ENCODE peak calls at places on chromosome 1, in ten cellular contexts. One of them, this sample, is unnamed.

GRCh38 chr1:169892819-169893644 is 664 bp downstream of the SCYL3 start:
- DNase-seq in stomach: no peak
- DNase-seq in activated T-cell treated with anti-CD3 and anti-CD28 coated beads, Interleukin-2, amount 50 U/mL, for 72 hours: no peak
- DNase-seq in stimulated activated CD4-positive, alpha-beta T cell treated with anti-CD3 and anti-CD28 coated beads, Interleukin-1b, Interleukin-23, amount 100 ng/mL, for 48 hours: no peak
- DNase-seq in endothelial cell of umbilical vein: peak; percentile 53
- DNase-seq in adrenal gland: peak; percentile 53
- DNase-seq in CD8-positive, alpha-beta memory T cell: peak; percentile 12
- DNase-seq in PC-3: no peak
- DNase-seq in astrocyte of the hippocampus: peak; percentile 35
- DNase-seq in activated naive CD4-positive, alpha-beta T cell treated with anti-CD3 and anti-CD28 coated beads, Interleukin-2, amount 10 ng/mL, durations not matched to agents 7 days and 5 days: peak; percentile 52
- DNase-seq in this sample: peak; percentile 45

GRCh38 chr1:115807723-115808122 is 33.2 kb downstream of the NHLH2 start:
- DNase-seq in activated T-cell treated with anti-CD3 and anti-CD28 coated beads, Interleukin-2, amount 50 U/mL, for 72 hours: peak; percentile 66
- DNase-seq in CD8-positive, alpha-beta memory T cell: peak; percentile 24
- DNase-seq in endothelial cell of umbilical vein: peak; percentile 62
- DNase-seq in stomach: peak; percentile 67
- DNase-seq in stimulated activated CD4-positive, alpha-beta T cell treated with anti-CD3 and anti-CD28 coated beads, Interleukin-1b, Interleukin-23, amount 100 ng/mL, for 48 hours: peak; percentile 12
- DNase-seq in activated naive CD4-positive, alpha-beta T cell treated with anti-CD3 and anti-CD28 coated beads, Interleukin-2, amount 10 ng/mL, durations not matched to agents 7 days and 5 days: peak; percentile 64
- DNase-seq in adrenal gland: peak; percentile 49
- DNase-seq in PC-3: peak; percentile 87
- DNase-seq in astrocyte of the hippocampus: peak; percentile 76
- DNase-seq in this sample: peak; percentile 77

GRCh38 chr1:2408859-2409276 is 3.5 kb downstream of the PEX10 start:
- DNase-seq in stomach: no peak
- DNase-seq in endothelial cell of umbilical vein: no peak
- DNase-seq in adrenal gland: peak; percentile 89
- DNase-seq in CD8-positive, alpha-beta memory T cell: no peak
- DNase-seq in stimulated activated CD4-positive, alpha-beta T cell treated with anti-CD3 and anti-CD28 coated beads, Interleukin-1b, Interleukin-23, amount 100 ng/mL, for 48 hours: no peak
- DNase-seq in activated naive CD4-positive, alpha-beta T cell treated with anti-CD3 and anti-CD28 coated beads, Interleukin-2, amount 10 ng/mL, durations not matched to agents 7 days and 5 days: no peak
- DNase-seq in astrocyte of the hippocampus: no peak
- DNase-seq in activated T-cell treated with anti-CD3 and anti-CD28 coated beads, Interleukin-2, amount 50 U/mL, for 72 hours: no peak
- DNase-seq in PC-3: no peak
- DNase-seq in this sample: no peak

GRCh38 chr1:222385973-222386372 is 161.9 kb downstream of the HHIPL2 start:
- DNase-seq in stomach: no peak
- DNase-seq in adrenal gland: no peak
- DNase-seq in stimulated activated CD4-positive, alpha-beta T cell treated with anti-CD3 and anti-CD28 coated beads, Interleukin-1b, Interleukin-23, amount 100 ng/mL, for 48 hours: no peak
- DNase-seq in activated T-cell treated with anti-CD3 and anti-CD28 coated beads, Interleukin-2, amount 50 U/mL, for 72 hours: no peak
- DNase-seq in CD8-positive, alpha-beta memory T cell: no peak
- DNase-seq in PC-3: no peak
- DNase-seq in endothelial cell of umbilical vein: no peak
- DNase-seq in astrocyte of the hippocampus: no peak
- DNase-seq in activated naive CD4-positive, alpha-beta T cell treated with anti-CD3 and anti-CD28 coated beads, Interleukin-2, amount 10 ng/mL, durations not matched to agents 7 days and 5 days: no peak
- DNase-seq in this sample: no peak

GRCh38 chr1:118963456-118964430 is 24.4 kb downstream of the TBX15 start:
- DNase-seq in activated T-cell treated with anti-CD3 and anti-CD28 coated beads, Interleukin-2, amount 50 U/mL, for 72 hours: no peak
- DNase-seq in activated naive CD4-positive, alpha-beta T cell treated with anti-CD3 and anti-CD28 coated beads, Interleukin-2, amount 10 ng/mL, durations not matched to agents 7 days and 5 days: no peak
- DNase-seq in stimulated activated CD4-positive, alpha-beta T cell treated with anti-CD3 and anti-CD28 coated beads, Interleukin-1b, Interleukin-23, amount 100 ng/mL, for 48 hours: no peak
- DNase-seq in CD8-positive, alpha-beta memory T cell: no peak
- DNase-seq in PC-3: peak; percentile 35
- DNase-seq in endothelial cell of umbilical vein: no peak
- DNase-seq in stomach: no peak
- DNase-seq in astrocyte of the hippocampus: no peak
- DNase-seq in adrenal gland: no peak
- DNase-seq in this sample: no peak

GRCh38 chr1:220170836-220171526 is 77.0 kb downstream of the IARS2 start:
- DNase-seq in activated naive CD4-positive, alpha-beta T cell treated with anti-CD3 and anti-CD28 coated beads, Interleukin-2, amount 10 ng/mL, durations not matched to agents 7 days and 5 days: no peak
- DNase-seq in CD8-positive, alpha-beta memory T cell: no peak
- DNase-seq in stimulated activated CD4-positive, alpha-beta T cell treated with anti-CD3 and anti-CD28 coated beads, Interleukin-1b, Interleukin-23, amount 100 ng/mL, for 48 hours: no peak
- DNase-seq in astrocyte of the hippocampus: no peak
- DNase-seq in activated T-cell treated with anti-CD3 and anti-CD28 coated beads, Interleukin-2, amount 50 U/mL, for 72 hours: no peak
- DNase-seq in stomach: no peak
- DNase-seq in endothelial cell of umbilical vein: no peak
- DNase-seq in adrenal gland: no peak
- DNase-seq in PC-3: no peak
- DNase-seq in this sample: no peak

GRCh38 chr1:205880923-205881322 is 31.0 kb upstream of the PM20D1 start:
- DNase-seq in stomach: no peak
- DNase-seq in adrenal gland: no peak
- DNase-seq in stimulated activated CD4-positive, alpha-beta T cell treated with anti-CD3 and anti-CD28 coated beads, Interleukin-1b, Interleukin-23, amount 100 ng/mL, for 48 hours: no peak
- DNase-seq in activated naive CD4-positive, alpha-beta T cell treated with anti-CD3 and anti-CD28 coated beads, Interleukin-2, amount 10 ng/mL, durations not matched to agents 7 days and 5 days: no peak
- DNase-seq in PC-3: no peak
- DNase-seq in activated T-cell treated with anti-CD3 and anti-CD28 coated beads, Interleukin-2, amount 50 U/mL, for 72 hours: no peak
- DNase-seq in astrocyte of the hippocampus: no peak
- DNase-seq in endothelial cell of umbilical vein: no peak
- DNase-seq in CD8-positive, alpha-beta memory T cell: no peak
- DNase-seq in this sample: no peak

GRCh38 chr1:227891223-227891954 is 56.3 kb downstream of the WNT9A start:
- DNase-seq in activated T-cell treated with anti-CD3 and anti-CD28 coated beads, Interleukin-2, amount 50 U/mL, for 72 hours: no peak
- DNase-seq in activated naive CD4-positive, alpha-beta T cell treated with anti-CD3 and anti-CD28 coated beads, Interleukin-2, amount 10 ng/mL, durations not matched to agents 7 days and 5 days: no peak
- DNase-seq in PC-3: peak; percentile 44
- DNase-seq in CD8-positive, alpha-beta memory T cell: no peak
- DNase-seq in endothelial cell of umbilical vein: no peak
- DNase-seq in stimulated activated CD4-positive, alpha-beta T cell treated with anti-CD3 and anti-CD28 coated beads, Interleukin-1b, Interleukin-23, amount 100 ng/mL, for 48 hours: no peak
- DNase-seq in astrocyte of the hippocampus: no peak
- DNase-seq in adrenal gland: no peak
- DNase-seq in stomach: peak; percentile 20
- DNase-seq in this sample: no peak

GRCh38 chr1:161085165-161085564 is 4.2 kb downstream of the NECTIN4 start:
- DNase-seq in activated naive CD4-positive, alpha-beta T cell treated with anti-CD3 and anti-CD28 coated beads, Interleukin-2, amount 10 ng/mL, durations not matched to agents 7 days and 5 days: no peak
- DNase-seq in adrenal gland: no peak
- DNase-seq in PC-3: no peak
- DNase-seq in activated T-cell treated with anti-CD3 and anti-CD28 coated beads, Interleukin-2, amount 50 U/mL, for 72 hours: no peak
- DNase-seq in CD8-positive, alpha-beta memory T cell: no peak
- DNase-seq in stimulated activated CD4-positive, alpha-beta T cell treated with anti-CD3 and anti-CD28 coated beads, Interleukin-1b, Interleukin-23, amount 100 ng/mL, for 48 hours: no peak
- DNase-seq in stomach: no peak
- DNase-seq in endothelial cell of umbilical vein: no peak
- DNase-seq in astrocyte of the hippocampus: peak; percentile 29
- DNase-seq in this sample: no peak

GRCh38 chr1:222641269-222641948 is 23.5 kb downstream of the MIA3 start:
- DNase-seq in CD8-positive, alpha-beta memory T cell: no peak
- DNase-seq in stomach: no peak
- DNase-seq in endothelial cell of umbilical vein: no peak
- DNase-seq in activated naive CD4-positive, alpha-beta T cell treated with anti-CD3 and anti-CD28 coated beads, Interleukin-2, amount 10 ng/mL, durations not matched to agents 7 days and 5 days: no peak
- DNase-seq in activated T-cell treated with anti-CD3 and anti-CD28 coated beads, Interleukin-2, amount 50 U/mL, for 72 hours: no peak
- DNase-seq in adrenal gland: no peak
- DNase-seq in stimulated activated CD4-positive, alpha-beta T cell treated with anti-CD3 and anti-CD28 coated beads, Interleukin-1b, Interleukin-23, amount 100 ng/mL, for 48 hours: no peak
- DNase-seq in astrocyte of the hippocampus: no peak
- DNase-seq in PC-3: no peak
- DNase-seq in this sample: no peak

GRCh38 chr1:59520759-59521442 is 224.0 kb downstream of the FGGY start:
- DNase-seq in activated T-cell treated with anti-CD3 and anti-CD28 coated beads, Interleukin-2, amount 50 U/mL, for 72 hours: no peak
- DNase-seq in CD8-positive, alpha-beta memory T cell: no peak
- DNase-seq in adrenal gland: peak; percentile 44
- DNase-seq in activated naive CD4-positive, alpha-beta T cell treated with anti-CD3 and anti-CD28 coated beads, Interleukin-2, amount 10 ng/mL, durations not matched to agents 7 days and 5 days: no peak
- DNase-seq in stomach: no peak
- DNase-seq in endothelial cell of umbilical vein: peak; percentile 52
- DNase-seq in astrocyte of the hippocampus: no peak
- DNase-seq in PC-3: no peak
- DNase-seq in stimulated activated CD4-positive, alpha-beta T cell treated with anti-CD3 and anti-CD28 coated beads, Interleukin-1b, Interleukin-23, amount 100 ng/mL, for 48 hours: no peak
- DNase-seq in this sample: no peak

GRCh38 chr1:91900538-91900937 is 14.6 kb upstream of the TGFBR3 start:
- DNase-seq in activated T-cell treated with anti-CD3 and anti-CD28 coated beads, Interleukin-2, amount 50 U/mL, for 72 hours: no peak
- DNase-seq in stimulated activated CD4-positive, alpha-beta T cell treated with anti-CD3 and anti-CD28 coated beads, Interleukin-1b, Interleukin-23, amount 100 ng/mL, for 48 hours: no peak
- DNase-seq in endothelial cell of umbilical vein: no peak
- DNase-seq in stomach: no peak
- DNase-seq in astrocyte of the hippocampus: peak; percentile 70
- DNase-seq in adrenal gland: no peak
- DNase-seq in CD8-positive, alpha-beta memory T cell: no peak
- DNase-seq in PC-3: peak; percentile 89
- DNase-seq in activated naive CD4-positive, alpha-beta T cell treated with anti-CD3 and anti-CD28 coated beads, Interleukin-2, amount 10 ng/mL, durations not matched to agents 7 days and 5 days: no peak
- DNase-seq in this sample: no peak

GRCh38 chr1:167627615-167627864 is 2.5 kb upstream of the RCSD1 start:
- DNase-seq in activated naive CD4-positive, alpha-beta T cell treated with anti-CD3 and anti-CD28 coated beads, Interleukin-2, amount 10 ng/mL, durations not matched to agents 7 days and 5 days: no peak
- DNase-seq in endothelial cell of umbilical vein: no peak
- DNase-seq in stomach: no peak
- DNase-seq in PC-3: no peak
- DNase-seq in adrenal gland: no peak
- DNase-seq in astrocyte of the hippocampus: no peak
- DNase-seq in CD8-positive, alpha-beta memory T cell: no peak
- DNase-seq in stimulated activated CD4-positive, alpha-beta T cell treated with anti-CD3 and anti-CD28 coated beads, Interleukin-1b, Interleukin-23, amount 100 ng/mL, for 48 hours: no peak
- DNase-seq in activated T-cell treated with anti-CD3 and anti-CD28 coated beads, Interleukin-2, amount 50 U/mL, for 72 hours: peak; percentile 31
- DNase-seq in this sample: no peak

GRCh38 chr1:64073705-64074104 is 129.7 kb upstream of the UBE2U start:
- DNase-seq in CD8-positive, alpha-beta memory T cell: no peak
- DNase-seq in PC-3: no peak
- DNase-seq in activated T-cell treated with anti-CD3 and anti-CD28 coated beads, Interleukin-2, amount 50 U/mL, for 72 hours: no peak
- DNase-seq in adrenal gland: peak; percentile 57
- DNase-seq in astrocyte of the hippocampus: no peak
- DNase-seq in endothelial cell of umbilical vein: no peak
- DNase-seq in activated naive CD4-positive, alpha-beta T cell treated with anti-CD3 and anti-CD28 coated beads, Interleukin-2, amount 10 ng/mL, durations not matched to agents 7 days and 5 days: no peak
- DNase-seq in stomach: no peak
- DNase-seq in stimulated activated CD4-positive, alpha-beta T cell treated with anti-CD3 and anti-CD28 coated beads, Interleukin-1b, Interleukin-23, amount 100 ng/mL, for 48 hours: no peak
- DNase-seq in this sample: no peak

GRCh38 chr1:230596306-230596705 is 46.0 kb upstream of the COG2 start:
- DNase-seq in activated naive CD4-positive, alpha-beta T cell treated with anti-CD3 and anti-CD28 coated beads, Interleukin-2, amount 10 ng/mL, durations not matched to agents 7 days and 5 days: no peak
- DNase-seq in astrocyte of the hippocampus: no peak
- DNase-seq in PC-3: no peak
- DNase-seq in activated T-cell treated with anti-CD3 and anti-CD28 coated beads, Interleukin-2, amount 50 U/mL, for 72 hours: no peak
- DNase-seq in endothelial cell of umbilical vein: no peak
- DNase-seq in stomach: no peak
- DNase-seq in CD8-positive, alpha-beta memory T cell: no peak
- DNase-seq in adrenal gland: no peak
- DNase-seq in stimulated activated CD4-positive, alpha-beta T cell treated with anti-CD3 and anti-CD28 coated beads, Interleukin-1b, Interleukin-23, amount 100 ng/mL, for 48 hours: no peak
- DNase-seq in this sample: no peak

GRCh38 chr1:93587354-93587753 is 94.3 kb downstream of the BCAR3 start:
- DNase-seq in adrenal gland: no peak
- DNase-seq in CD8-positive, alpha-beta memory T cell: no peak
- DNase-seq in PC-3: no peak
- DNase-seq in stomach: no peak
- DNase-seq in stimulated activated CD4-positive, alpha-beta T cell treated with anti-CD3 and anti-CD28 coated beads, Interleukin-1b, Interleukin-23, amount 100 ng/mL, for 48 hours: no peak
- DNase-seq in activated naive CD4-positive, alpha-beta T cell treated with anti-CD3 and anti-CD28 coated beads, Interleukin-2, amount 10 ng/mL, durations not matched to agents 7 days and 5 days: no peak
- DNase-seq in activated T-cell treated with anti-CD3 and anti-CD28 coated beads, Interleukin-2, amount 50 U/mL, for 72 hours: no peak
- DNase-seq in endothelial cell of umbilical vein: no peak
- DNase-seq in astrocyte of the hippocampus: no peak
- DNase-seq in this sample: no peak

GRCh38 chr1:39321979-39322378 is 117.5 kb downstream of the MACF1 start:
- DNase-seq in CD8-positive, alpha-beta memory T cell: no peak
- DNase-seq in adrenal gland: no peak
- DNase-seq in astrocyte of the hippocampus: no peak
- DNase-seq in endothelial cell of umbilical vein: no peak
- DNase-seq in stimulated activated CD4-positive, alpha-beta T cell treated with anti-CD3 and anti-CD28 coated beads, Interleukin-1b, Interleukin-23, amount 100 ng/mL, for 48 hours: no peak
- DNase-seq in activated naive CD4-positive, alpha-beta T cell treated with anti-CD3 and anti-CD28 coated beads, Interleukin-2, amount 10 ng/mL, durations not matched to agents 7 days and 5 days: no peak
- DNase-seq in activated T-cell treated with anti-CD3 and anti-CD28 coated beads, Interleukin-2, amount 50 U/mL, for 72 hours: no peak
- DNase-seq in stomach: no peak
- DNase-seq in PC-3: no peak
- DNase-seq in this sample: no peak

GRCh38 chr1:168234846-168235547 is 9.2 kb downstream of the SFT2D2 start:
- DNase-seq in activated T-cell treated with anti-CD3 and anti-CD28 coated beads, Interleukin-2, amount 50 U/mL, for 72 hours: peak; percentile 52
- DNase-seq in adrenal gland: peak; percentile 31
- DNase-seq in astrocyte of the hippocampus: peak; percentile 52
- DNase-seq in CD8-positive, alpha-beta memory T cell: no peak
- DNase-seq in stimulated activated CD4-positive, alpha-beta T cell treated with anti-CD3 and anti-CD28 coated beads, Interleukin-1b, Interleukin-23, amount 100 ng/mL, for 48 hours: peak; percentile 59
- DNase-seq in stomach: no peak
- DNase-seq in endothelial cell of umbilical vein: peak; percentile 64
- DNase-seq in activated naive CD4-positive, alpha-beta T cell treated with anti-CD3 and anti-CD28 coated beads, Interleukin-2, amount 10 ng/mL, durations not matched to agents 7 days and 5 days: peak; percentile 48
- DNase-seq in PC-3: peak; percentile 84
- DNase-seq in this sample: peak; percentile 71

GRCh38 chr1:84712288-84712874 is 22.1 kb upstream of the SSX2IP start:
- DNase-seq in activated naive CD4-positive, alpha-beta T cell treated with anti-CD3 and anti-CD28 coated beads, Interleukin-2, amount 10 ng/mL, durations not matched to agents 7 days and 5 days: no peak
- DNase-seq in PC-3: peak; percentile 84
- DNase-seq in astrocyte of the hippocampus: peak; percentile 81
- DNase-seq in endothelial cell of umbilical vein: peak; percentile 2
- DNase-seq in CD8-positive, alpha-beta memory T cell: no peak
- DNase-seq in stimulated activated CD4-positive, alpha-beta T cell treated with anti-CD3 and anti-CD28 coated beads, Interleukin-1b, Interleukin-23, amount 100 ng/mL, for 48 hours: no peak
- DNase-seq in stomach: no peak
- DNase-seq in adrenal gland: no peak
- DNase-seq in activated T-cell treated with anti-CD3 and anti-CD28 coated beads, Interleukin-2, amount 50 U/mL, for 72 hours: no peak
- DNase-seq in this sample: no peak

GRCh38 chr1:5279127-5279526 is 624.7 kb downstream of the AJAP1 start:
- DNase-seq in adrenal gland: no peak
- DNase-seq in endothelial cell of umbilical vein: no peak
- DNase-seq in activated T-cell treated with anti-CD3 and anti-CD28 coated beads, Interleukin-2, amount 50 U/mL, for 72 hours: no peak
- DNase-seq in CD8-positive, alpha-beta memory T cell: no peak
- DNase-seq in astrocyte of the hippocampus: no peak
- DNase-seq in activated naive CD4-positive, alpha-beta T cell treated with anti-CD3 and anti-CD28 coated beads, Interleukin-2, amount 10 ng/mL, durations not matched to agents 7 days and 5 days: no peak
- DNase-seq in PC-3: no peak
- DNase-seq in stomach: no peak
- DNase-seq in stimulated activated CD4-positive, alpha-beta T cell treated with anti-CD3 and anti-CD28 coated beads, Interleukin-1b, Interleukin-23, amount 100 ng/mL, for 48 hours: no peak
- DNase-seq in this sample: no peak

GRCh38 chr1:44801491-44802305 is 1.5 kb downstream of the PLK3 start:
- DNase-seq in endothelial cell of umbilical vein: peak; percentile 39
- DNase-seq in adrenal gland: peak; percentile 38
- DNase-seq in stimulated activated CD4-positive, alpha-beta T cell treated with anti-CD3 and anti-CD28 coated beads, Interleukin-1b, Interleukin-23, amount 100 ng/mL, for 48 hours: peak; percentile 53
- DNase-seq in stomach: no peak
- DNase-seq in astrocyte of the hippocampus: peak; percentile 39
- DNase-seq in activated naive CD4-positive, alpha-beta T cell treated with anti-CD3 and anti-CD28 coated beads, Interleukin-2, amount 10 ng/mL, durations not matched to agents 7 days and 5 days: peak; percentile 53
- DNase-seq in CD8-positive, alpha-beta memory T cell: peak; percentile 54
- DNase-seq in activated T-cell treated with anti-CD3 and anti-CD28 coated beads, Interleukin-2, amount 50 U/mL, for 72 hours: no peak
- DNase-seq in PC-3: no peak
- DNase-seq in this sample: no peak

GRCh38 chr1:3996846-3997705 is 97.0 kb upstream of the C1orf174 start:
- DNase-seq in activated T-cell treated with anti-CD3 and anti-CD28 coated beads, Interleukin-2, amount 50 U/mL, for 72 hours: no peak
- DNase-seq in PC-3: no peak
- DNase-seq in activated naive CD4-positive, alpha-beta T cell treated with anti-CD3 and anti-CD28 coated beads, Interleukin-2, amount 10 ng/mL, durations not matched to agents 7 days and 5 days: no peak
- DNase-seq in endothelial cell of umbilical vein: no peak
- DNase-seq in stimulated activated CD4-positive, alpha-beta T cell treated with anti-CD3 and anti-CD28 coated beads, Interleukin-1b, Interleukin-23, amount 100 ng/mL, for 48 hours: no peak
- DNase-seq in stomach: no peak
- DNase-seq in CD8-positive, alpha-beta memory T cell: no peak
- DNase-seq in astrocyte of the hippocampus: peak; percentile 4
- DNase-seq in adrenal gland: no peak
- DNase-seq in this sample: no peak

GRCh38 chr1:29550119-29550841 is 314.0 kb downstream of the PTPRU start:
- DNase-seq in activated naive CD4-positive, alpha-beta T cell treated with anti-CD3 and anti-CD28 coated beads, Interleukin-2, amount 10 ng/mL, durations not matched to agents 7 days and 5 days: no peak
- DNase-seq in PC-3: peak; percentile 40
- DNase-seq in astrocyte of the hippocampus: no peak
- DNase-seq in adrenal gland: no peak
- DNase-seq in CD8-positive, alpha-beta memory T cell: no peak
- DNase-seq in activated T-cell treated with anti-CD3 and anti-CD28 coated beads, Interleukin-2, amount 50 U/mL, for 72 hours: no peak
- DNase-seq in stomach: peak; percentile 73
- DNase-seq in stimulated activated CD4-positive, alpha-beta T cell treated with anti-CD3 and anti-CD28 coated beads, Interleukin-1b, Interleukin-23, amount 100 ng/mL, for 48 hours: no peak
- DNase-seq in endothelial cell of umbilical vein: no peak
- DNase-seq in this sample: no peak

GRCh38 chr1:32101233-32101681 is 6.6 kb upstream of the KPNA6 start:
- DNase-seq in stomach: no peak
- DNase-seq in activated naive CD4-positive, alpha-beta T cell treated with anti-CD3 and anti-CD28 coated beads, Interleukin-2, amount 10 ng/mL, durations not matched to agents 7 days and 5 days: no peak
- DNase-seq in stimulated activated CD4-positive, alpha-beta T cell treated with anti-CD3 and anti-CD28 coated beads, Interleukin-1b, Interleukin-23, amount 100 ng/mL, for 48 hours: no peak
- DNase-seq in activated T-cell treated with anti-CD3 and anti-CD28 coated beads, Interleukin-2, amount 50 U/mL, for 72 hours: no peak
- DNase-seq in CD8-positive, alpha-beta memory T cell: no peak
- DNase-seq in adrenal gland: no peak
- DNase-seq in PC-3: peak; percentile 73
- DNase-seq in astrocyte of the hippocampus: peak; percentile 44
- DNase-seq in endothelial cell of umbilical vein: no peak
- DNase-seq in this sample: no peak

GRCh38 chr1:245074898-245075297 is 79.9 kb upstream of the KIF26B start:
- DNase-seq in astrocyte of the hippocampus: no peak
- DNase-seq in stomach: no peak
- DNase-seq in CD8-positive, alpha-beta memory T cell: no peak
- DNase-seq in stimulated activated CD4-positive, alpha-beta T cell treated with anti-CD3 and anti-CD28 coated beads, Interleukin-1b, Interleukin-23, amount 100 ng/mL, for 48 hours: no peak
- DNase-seq in activated naive CD4-positive, alpha-beta T cell treated with anti-CD3 and anti-CD28 coated beads, Interleukin-2, amount 10 ng/mL, durations not matched to agents 7 days and 5 days: no peak
- DNase-seq in activated T-cell treated with anti-CD3 and anti-CD28 coated beads, Interleukin-2, amount 50 U/mL, for 72 hours: no peak
- DNase-seq in endothelial cell of umbilical vein: no peak
- DNase-seq in adrenal gland: no peak
- DNase-seq in PC-3: no peak
- DNase-seq in this sample: no peak

GRCh38 chr1:83065952-83066727 is 932.8 kb downstream of the TTLL7 start:
- DNase-seq in PC-3: no peak
- DNase-seq in stomach: no peak
- DNase-seq in adrenal gland: no peak
- DNase-seq in astrocyte of the hippocampus: no peak
- DNase-seq in activated T-cell treated with anti-CD3 and anti-CD28 coated beads, Interleukin-2, amount 50 U/mL, for 72 hours: no peak
- DNase-seq in CD8-positive, alpha-beta memory T cell: no peak
- DNase-seq in stimulated activated CD4-positive, alpha-beta T cell treated with anti-CD3 and anti-CD28 coated beads, Interleukin-1b, Interleukin-23, amount 100 ng/mL, for 48 hours: no peak
- DNase-seq in endothelial cell of umbilical vein: peak; percentile 35
- DNase-seq in activated naive CD4-positive, alpha-beta T cell treated with anti-CD3 and anti-CD28 coated beads, Interleukin-2, amount 10 ng/mL, durations not matched to agents 7 days and 5 days: no peak
- DNase-seq in this sample: no peak

GRCh38 chr1:7389786-7390603 is 381.1 kb upstream of the VAMP3 start:
- DNase-seq in adrenal gland: peak; percentile 11
- DNase-seq in activated naive CD4-positive, alpha-beta T cell treated with anti-CD3 and anti-CD28 coated beads, Interleukin-2, amount 10 ng/mL, durations not matched to agents 7 days and 5 days: no peak
- DNase-seq in endothelial cell of umbilical vein: peak; percentile 10
- DNase-seq in astrocyte of the hippocampus: peak; percentile 20
- DNase-seq in stimulated activated CD4-positive, alpha-beta T cell treated with anti-CD3 and anti-CD28 coated beads, Interleukin-1b, Interleukin-23, amount 100 ng/mL, for 48 hours: no peak
- DNase-seq in stomach: peak; percentile 21
- DNase-seq in PC-3: peak; percentile 72
- DNase-seq in CD8-positive, alpha-beta memory T cell: no peak
- DNase-seq in activated T-cell treated with anti-CD3 and anti-CD28 coated beads, Interleukin-2, amount 50 U/mL, for 72 hours: no peak
- DNase-seq in this sample: no peak

GRCh38 chr1:93616996-93617669 is 64.5 kb downstream of the BCAR3 start:
- DNase-seq in stomach: peak; percentile 79
- DNase-seq in adrenal gland: peak; percentile 82
- DNase-seq in astrocyte of the hippocampus: peak; percentile 69
- DNase-seq in endothelial cell of umbilical vein: peak; percentile 77
- DNase-seq in PC-3: no peak
- DNase-seq in CD8-positive, alpha-beta memory T cell: no peak
- DNase-seq in activated naive CD4-positive, alpha-beta T cell treated with anti-CD3 and anti-CD28 coated beads, Interleukin-2, amount 10 ng/mL, durations not matched to agents 7 days and 5 days: no peak
- DNase-seq in activated T-cell treated with anti-CD3 and anti-CD28 coated beads, Interleukin-2, amount 50 U/mL, for 72 hours: no peak
- DNase-seq in stimulated activated CD4-positive, alpha-beta T cell treated with anti-CD3 and anti-CD28 coated beads, Interleukin-1b, Interleukin-23, amount 100 ng/mL, for 48 hours: no peak
- DNase-seq in this sample: no peak